ENCODE peak calls at places on chromosomes 16 and 17, in four cellular contexts. Y, O, N and J are unnamed samples.

GRCh38 chr17:43442711-43443110 is 41.1 kb upstream of the DHX8 start:
- DNase-seq in Y (no peak), O (no peak), N (no peak), J (no peak)

GRCh38 chr17:12627776-12628491 is 37.8 kb upstream of the MYOCD start:
- DNase-seq in Y (no peak), O (no peak), N (no peak), J (no peak)

GRCh38 chr16:11101695-11102522 is 154.1 kb downstream of the SOCS1 start:
- DNase-seq in Y (peak; percentile 71), O (no peak), N (no peak), J (no peak)

GRCh38 chr17:35764123-35764991 is 3.7 kb downstream of the C17orf50 start:
- DNase-seq in Y (no peak), O (peak; percentile 83), N (peak; percentile 76), J (peak; percentile 88)

GRCh38 chr16:88346680-88347505 is 35.9 kb upstream of the ZNF469 start:
- DNase-seq in Y (no peak), O (no peak), N (no peak), J (no peak)

GRCh38 chr16:64964126-64964540 is 157.7 kb downstream of the CDH11 start:
- DNase-seq in Y (peak; percentile 21), O (no peak), N (no peak), J (no peak)

GRCh38 chr16:20938426-20938825 is 37.9 kb downstream of the LYRM1 start:
- DNase-seq in Y (no peak), O (no peak), N (no peak), J (no peak)

GRCh38 chr17:65634533-65634932 is 73.1 kb upstream of the AXIN2 start:
- DNase-seq in Y (no peak), O (no peak), N (no peak), J (no peak)

GRCh38 chr16:87423429-87423828 is 31.3 kb downstream of the MAP1LC3B start:
- DNase-seq in Y (no peak), O (no peak), N (no peak), J (no peak)

GRCh38 chr17:8253801-8254200 is 4.7 kb downstream of the PFAS start:
- DNase-seq in Y (no peak), O (no peak), N (no peak), J (no peak)

GRCh38 chr16:84308120-84308519 is 13.4 kb downstream of the WFDC1 start:
- DNase-seq in Y (peak; percentile 11), O (peak; percentile 41), N (no peak), J (no peak)

GRCh38 chr17:15891348-15891747 is 53.6 kb upstream of the ADORA2B start:
- DNase-seq in Y (no peak), O (no peak), N (no peak), J (no peak)

GRCh38 chr17:39553326-39553945 is 54.3 kb downstream of the NEUROD2 start:
- DNase-seq in Y (no peak), O (no peak), N (no peak), J (no peak)

GRCh38 chr16:22075043-22075757 is 17.1 kb upstream of the VWA3A start:
- DNase-seq in Y (peak; percentile 15), O (no peak), N (no peak), J (no peak)

GRCh38 chr16:3971261-3971660 is 90.7 kb upstream of the CREBBP start:
- DNase-seq in Y (peak; percentile 65), O (no peak), N (no peak), J (no peak)

GRCh38 chr16:56558024-56558747 is 6.7 kb upstream of the MT4 start:
- DNase-seq in Y (peak; percentile 8), O (peak; percentile 29), N (no peak), J (no peak)

GRCh38 chr16:15631730-15632409 is 11.1 kb downstream of the MARF1 start:
- DNase-seq in Y (no peak), O (no peak), N (no peak), J (no peak)

DNA sequence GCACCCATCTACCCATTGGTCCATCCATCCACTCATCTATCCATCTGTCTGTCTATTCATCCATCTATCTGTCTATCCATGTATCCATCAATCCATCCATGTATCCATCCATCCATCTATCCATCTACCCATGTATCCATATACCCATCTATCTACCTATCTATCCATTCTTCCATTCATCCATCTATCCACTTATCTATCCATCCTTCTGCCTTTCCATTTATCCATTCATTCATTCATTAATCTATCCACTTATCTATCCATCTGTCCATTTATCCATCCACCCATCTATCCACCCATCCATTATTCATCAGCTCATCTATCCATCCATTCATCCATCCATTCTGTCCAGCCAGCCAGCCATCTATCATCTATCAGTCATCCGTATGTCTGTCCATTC is 21.5 kb downstream of the TRIM25 start:
- DNase-seq in Y (no peak), O (no peak), N (no peak), J (no peak)
- H3K9me3 ChIP-seq in Y (peaks cover 14% of the 10 kb centered on the region), O (no peaks in the 10 kb centered on the region), N (peaks cover 9% of the 10 kb centered on the region), J (peaks cover 2% of the 10 kb centered on the region)

GRCh38 chr17:4375039-4375748 is 8.7 kb upstream of the UBE2G1 start:
- DNase-seq in Y (no peak), O (no peak), N (no peak), J (no peak)
- H3K27ac ChIP-seq in Y (no peak overlapping the region), O (no peak overlapping the region), N (peak overlapping the region; percentile 25), J (no peak overlapping the region)

DNA sequence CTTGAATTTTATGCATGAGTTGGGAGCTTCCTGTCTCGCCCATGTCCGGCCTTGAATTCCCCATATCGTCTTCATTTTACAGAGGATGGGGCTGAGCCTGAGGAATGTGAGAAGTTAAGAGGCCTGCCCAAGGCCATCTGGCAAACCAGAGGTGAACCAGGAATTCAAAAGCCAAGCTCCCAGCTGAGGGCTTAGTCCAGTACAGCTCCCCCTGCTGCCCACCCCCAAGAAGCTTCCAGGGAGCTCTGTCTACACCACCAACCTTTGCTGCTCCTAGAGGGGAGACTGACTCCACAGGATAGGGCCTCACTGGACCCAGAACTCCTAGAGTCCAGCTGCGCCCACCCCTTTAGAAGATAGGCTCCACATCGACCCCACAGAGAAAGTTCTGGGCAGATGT is 20.7 kb upstream of the C16orf78 start:
- DNase-seq in Y (no peak), O (no peak), N (no peak), J (no peak)
- H3K4me3 ChIP-seq in Y (no peak overlapping the region), O (no peak overlapping the region), N (no peak overlapping the region), J (no peak overlapping the region)

GRCh38 chr17:13943859-13944258 is 125.4 kb upstream of the COX10 start:
- DNase-seq in Y (no peak), O (no peak), N (no peak), J (no peak)
- H3K9me3 ChIP-seq in Y (no peaks in the 10 kb centered on the region), O (no peaks in the 10 kb centered on the region), N (no peaks in the 10 kb centered on the region), J (no peaks in the 10 kb centered on the region)

GRCh38 chr16:81975637-81976036 is 35.6 kb downstream of the SDR42E1 start:
- DNase-seq in Y (no peak), O (no peak), N (no peak), J (no peak)
- H3K27ac ChIP-seq in Y (no peak overlapping the region), O (no peak overlapping the region), N (no peak overlapping the region), J (no peak overlapping the region)

DNA sequence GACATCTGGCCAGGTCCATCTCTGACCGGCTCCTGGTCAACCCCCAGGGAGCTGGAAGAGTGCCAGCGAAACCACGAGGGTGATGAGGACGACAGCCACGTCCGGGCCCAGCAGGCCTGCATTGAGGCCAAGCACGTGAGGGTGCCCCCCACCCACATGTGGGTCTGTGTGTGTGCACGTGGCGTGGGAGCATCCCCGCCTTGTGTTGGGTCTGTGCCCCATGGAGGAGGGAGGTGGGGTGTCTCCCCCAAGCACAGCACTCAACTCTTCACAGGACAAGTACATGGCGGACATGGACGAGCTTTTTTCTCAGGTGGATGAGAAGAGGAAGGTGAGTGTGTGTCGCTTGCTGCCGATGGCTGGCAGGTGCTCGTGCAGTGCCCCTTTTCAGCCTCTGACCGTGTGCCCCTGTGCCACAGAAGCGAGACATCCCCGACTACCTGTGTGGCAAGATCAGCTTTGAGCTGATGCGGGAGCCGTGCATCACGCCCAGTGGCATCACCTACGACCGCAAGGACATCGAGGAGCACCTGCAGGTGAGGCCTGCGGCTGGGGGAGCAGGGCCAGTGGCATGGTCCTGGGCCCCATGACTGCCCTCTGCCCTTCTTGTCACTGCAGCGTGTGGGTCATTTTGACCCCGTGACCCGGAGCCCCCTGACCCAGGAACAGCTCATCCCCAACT is 1.7 kb downstream of the STUB1 start:
- DNase-seq in Y (no peak), O (peak; percentile 75), N (no peak), J (no peak)
- H3K4me3 ChIP-seq in Y (peak overlapping the region; percentile 73), O (no peak overlapping the region), N (peak overlapping the region; percentile 86), J (no peak overlapping the region)